ENCODE peak calls at places on chromosomes 3 and 15, in ten cellular contexts. E, T, I, G, O, A, R, S, B and X are unnamed samples.

GRCh38 chr3:44021646-44022594 is 219.8 kb upstream of the TOPAZ1 start:
- DNase-seq in B (no peak), O (no peak), T (no peak), G (no peak), I (no peak), E (no peak), A (no peak), S (no peak), R (no peak), X (no peak)

GRCh38 chr3:4271834-4272233 is 31.3 kb upstream of the SETMAR start:
- DNase-seq in T (peak), B (no peak), G (no peak), I (no peak), R (peak), E (no peak), O (no peak), A (no peak), S (no peak), X (peak)

GRCh38 chr3:47225310-47225906 is 57.2 kb downstream of the KIF9 start:
- DNase-seq in O (no peak), G (no peak), S (no peak), B (no peak), E (no peak), I (no peak), T (peak), R (peak), A (no peak), X (no peak)

GRCh38 chr15:78105541-78106241 is 13.3 kb downstream of the SH2D7 start:
- DNase-seq in T (peak), A (peak), B (no peak), O (no peak), E (no peak), S (peak), I (no peak), G (peak), R (peak), X (no peak)

GRCh38 chr15:80507638-80508316 is 103.6 kb downstream of the ARNT2 start:
- DNase-seq in S (no peak), A (no peak), B (no peak), I (no peak), G (no peak), R (no peak), O (no peak), E (no peak), T (peak), X (no peak)

GRCh38 chr3:16378920-16379319 is 113.9 kb downstream of the OXNAD1 start:
- DNase-seq in T (peak), O (no peak), A (no peak), E (no peak), G (no peak), R (no peak), B (no peak), S (no peak), I (no peak), X (peak)

GRCh38 chr15:40737048-40737447 is 18.0 kb downstream of the RMDN3 start:
- DNase-seq in B (no peak), O (no peak), R (no peak), A (no peak), G (no peak), T (peak), I (no peak), S (no peak), E (no peak), X (no peak)

GRCh38 chr15:40956543-40956982 is 3.3 kb downstream of the CHAC1 start:
- DNase-seq in A (peak), O (no peak), B (no peak), S (no peak), E (no peak), I (no peak), T (no peak), G (no peak), R (no peak), X (no peak)

GRCh38 chr15:85289677-85290365 is 90.6 kb upstream of the AKAP13 start:
- DNase-seq in O (peak), A (no peak), R (peak), E (no peak), G (peak), T (peak), B (peak), S (peak), I (no peak), X (peak)

GRCh38 chr3:4505688-4506558 is 12.8 kb downstream of the ITPR1 start:
- DNase-seq in S (no peak), R (no peak), B (no peak), I (no peak), G (no peak), E (no peak), O (no peak), A (no peak), T (no peak), X (no peak)

GRCh38 chr3:192855434-192855833 is 62.2 kb downstream of the MB21D2 start:
- DNase-seq in O (no peak), R (no peak), S (no peak), A (no peak), B (no peak), I (no peak), T (no peak), E (no peak), G (no peak), X (no peak)

GRCh38 chr15:63402498-63403253 is 21.0 kb upstream of the CA12 start:
- DNase-seq in S (no peak), A (no peak), G (no peak), I (no peak), R (peak), B (no peak), E (no peak), O (no peak), T (peak), X (peak)

GRCh38 chr15:33282226-33283020 is 28.3 kb upstream of the RYR3 start:
- DNase-seq in O (no peak), T (no peak), G (no peak), E (no peak), S (no peak), B (no peak), R (no peak), I (no peak), A (no peak), X (no peak)

GRCh38 chr3:1578105-1578833 is 485.4 kb downstream of the CNTN6 start:
- DNase-seq in E (no peak), B (no peak), A (no peak), O (no peak), G (no peak), R (no peak), T (no peak), I (no peak), S (no peak), X (no peak)

GRCh38 chr3:175270199-175270837 is 411.2 kb downstream of the NAALADL2 start:
- DNase-seq in O (no peak), A (no peak), I (no peak), G (no peak), S (no peak), R (no peak), B (no peak), T (peak), E (no peak), X (no peak)

GRCh38 chr3:109224333-109224732 is 87.8 kb downstream of the C3orf85 start:
- DNase-seq in A (no peak), B (no peak), E (no peak), T (no peak), O (no peak), G (peak), S (peak), R (peak), I (no peak), X (no peak)

GRCh38 chr3:27568393-27568792 is 84.2 kb upstream of the SLC4A7 start:
- DNase-seq in T (peak), B (no peak), I (peak), G (peak), O (peak), R (no peak), S (peak), E (no peak), A (no peak), X (peak)

GRCh38 chr3:14152233-14152962 is 26.0 kb downstream of the XPC start:
- DNase-seq in B (peak), S (no peak), I (no peak), E (no peak), G (no peak), A (no peak), T (no peak), O (no peak), R (peak), X (no peak)

GRCh38 chr3:14151471-14152083 is 26.7 kb downstream of the TMEM43 start:
- DNase-seq in B (peak), S (no peak), G (no peak), O (no peak), R (no peak), E (no peak), T (no peak), I (no peak), A (no peak), X (no peak)

GRCh38 chr3:14148041-14148985 is 23.5 kb downstream of the TMEM43 start:
- DNase-seq in B (peak), I (no peak), O (peak), R (no peak), E (no peak), A (no peak), G (no peak), S (peak), T (no peak), X (no peak)

GRCh38 chr3:14150491-14151230 is 25.8 kb downstream of the TMEM43 start:
- DNase-seq in E (no peak), T (peak), A (no peak), B (peak), O (no peak), R (no peak), I (no peak), S (no peak), G (no peak), X (no peak)

DNA sequence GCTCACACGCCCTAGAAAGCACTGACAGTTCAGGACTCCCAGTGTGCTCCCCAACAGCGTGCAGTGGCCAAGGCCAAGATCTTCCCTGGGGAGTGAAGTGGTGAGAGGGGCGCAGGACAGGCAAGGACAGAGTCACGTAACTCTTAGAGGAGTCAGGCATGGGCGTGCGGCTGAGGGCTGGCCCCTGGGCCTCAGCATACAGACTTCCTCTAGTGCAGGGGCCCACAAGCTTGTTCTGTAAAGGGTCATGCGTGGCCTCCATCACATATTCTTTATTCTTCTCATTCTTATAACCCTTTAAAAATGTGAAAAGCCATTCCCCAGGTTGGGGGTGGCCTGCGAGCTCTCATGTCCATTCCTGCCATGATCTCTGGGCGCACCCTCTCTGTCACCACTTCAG is 25.2 kb downstream of the TMEM43 start:
- DNase-seq in B (peak), O (no peak), G (no peak), T (no peak), I (no peak), R (no peak), E (no peak), S (no peak), A (no peak), X (no peak)
- TF ChIP-seq POLR2A in B (no peak), O (no peak), G (no peak), T (no peak), I (no peak), R (no peak), E (no peak), S (no peak), A (no peak), X (no peak)

GRCh38 chr3:152834354-152835310 is at the start of gene P2RY1:
- DNase-seq in E (no peak), G (peak), I (peak), S (peak), T (peak), A (peak), O (peak), R (peak), B (peak), X (no peak)
- TF ChIP-seq POLR2A in E (peak), G (no peak), I (no peak), S (peak), T (no peak), A (no peak), O (peak), R (peak), B (no peak), X (peak)

GRCh38 chr15:41972341-41973237 is at the start of gene EHD4:
- DNase-seq in G (peak), I (peak), O (peak), S (peak), E (peak), B (peak), T (peak), R (peak), A (peak), X (peak)
- TF ChIP-seq POLR2A in G (peak), I (peak), O (peak), S (peak), E (peak), B (no peak), T (peak), R (peak), A (peak), X (peak)

DNA sequence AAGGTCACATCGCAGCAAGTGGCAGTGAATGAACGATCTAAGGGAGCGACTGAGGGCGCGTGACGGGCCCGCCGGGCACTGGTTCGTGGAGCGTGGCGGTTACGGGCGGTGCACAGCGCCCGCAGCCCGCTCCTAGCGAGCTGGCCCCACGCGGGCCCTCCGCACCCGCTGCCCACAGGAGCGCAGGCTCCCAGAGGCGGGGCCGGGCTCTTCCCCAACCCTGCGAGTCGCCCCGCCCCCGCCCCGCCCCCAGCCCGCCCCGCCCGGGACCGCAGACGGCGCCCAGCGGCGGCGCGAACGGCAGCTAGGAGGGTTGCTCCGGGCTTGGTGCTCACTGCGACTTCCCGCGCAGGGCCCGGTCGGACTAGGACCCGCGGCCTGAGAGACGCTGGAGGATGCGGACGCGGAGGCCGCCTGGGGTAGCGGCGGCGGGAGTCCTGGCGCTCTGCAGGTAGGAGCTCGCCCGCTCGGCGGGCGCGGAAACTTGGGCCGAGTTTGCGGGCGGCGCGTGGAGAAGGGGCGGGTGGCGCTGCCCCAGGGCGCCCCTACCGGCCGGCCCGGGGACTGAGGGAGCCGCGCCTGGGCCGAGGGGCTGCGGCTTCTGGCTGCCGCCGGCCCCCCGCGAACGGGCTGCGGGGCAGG is at the start of gene C15orf39:
- DNase-seq in G (peak), S (peak), B (no peak), R (peak), E (peak), T (peak), O (peak), A (peak), I (peak), X (peak)
- TF ChIP-seq POLR2A in G (peak), S (peak), B (peak), R (peak), E (peak), T (peak), O (peak), A (peak), I (peak), X (peak)

GRCh38 chr15:44569316-44569715 is 32.4 kb downstream of the EIF3J start:
- DNase-seq in B (no peak), O (no peak), R (no peak), G (no peak), I (no peak), A (no peak), T (no peak), S (no peak), E (no peak), X (no peak)

GRCh38 chr15:44566176-44566575 is 29.2 kb downstream of the EIF3J start:
- DNase-seq in A (no peak), E (no peak), R (no peak), O (no peak), I (no peak), B (no peak), S (no peak), T (no peak), G (no peak), X (no peak)

GRCh38 chr15:44568338-44568737 is 31.4 kb downstream of the EIF3J start:
- DNase-seq in E (no peak), T (no peak), I (no peak), B (no peak), R (no peak), G (no peak), S (no peak), A (no peak), O (no peak), X (no peak)

DNA sequence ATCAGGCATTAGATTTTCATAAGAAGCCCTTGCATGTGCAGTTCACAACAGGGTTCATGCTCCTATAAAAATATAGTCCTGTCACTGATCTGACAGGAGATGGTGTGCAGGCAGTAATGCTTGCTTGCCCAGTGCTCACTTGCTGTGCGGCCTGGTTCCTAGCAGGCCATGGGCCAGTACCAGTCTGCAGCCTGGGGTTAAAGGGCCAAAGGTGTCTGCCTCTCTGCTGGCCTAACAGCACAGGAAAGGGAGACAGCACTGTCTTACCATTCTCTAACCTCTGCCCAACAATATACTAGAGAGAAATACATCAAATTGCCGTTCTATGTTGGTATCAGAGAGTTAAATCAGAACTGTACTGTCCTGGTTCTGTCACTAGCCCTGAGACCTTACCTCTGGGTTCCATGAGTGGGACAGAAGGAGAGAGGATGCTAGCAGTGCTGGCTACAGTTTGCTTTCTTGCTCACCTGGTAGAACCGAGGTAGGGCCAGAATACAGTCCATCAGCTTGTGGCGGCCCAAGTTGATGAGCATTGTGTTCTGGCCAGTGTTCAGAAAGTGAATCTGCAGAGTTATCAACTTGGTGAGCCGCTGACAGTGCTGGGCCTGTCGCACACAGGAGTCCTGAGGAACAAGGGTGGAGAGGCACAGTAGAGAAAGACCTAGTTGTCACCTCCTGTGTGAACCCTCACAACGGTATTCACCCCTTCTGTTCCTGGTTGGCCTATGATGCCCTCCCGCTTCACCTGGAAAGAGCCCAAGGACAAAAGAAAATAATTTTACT is 28.6 kb downstream of the EIF3J start:
- DNase-seq in R (no peak), A (no peak), B (no peak), O (no peak), T (no peak), E (no peak), G (no peak), S (no peak), I (no peak), X (no peak)
- TF ChIP-seq POLR2A in R (peak), A (no peak), B (no peak), O (no peak), T (no peak), E (no peak), G (no peak), S (no peak), I (no peak), X (no peak)

GRCh38 chr3:113746955-113747718 is at the start of gene ATP6V1A:
- DNase-seq in S (peak), G (peak), R (peak), A (peak), E (peak), I (no peak), O (peak), B (peak), T (no peak), X (peak)
- TF ChIP-seq POLR2A in S (peak), G (peak), R (peak), A (no peak), E (peak), I (no peak), O (no peak), B (no peak), T (no peak), X (peak)

GRCh38 chr15:90901799-90902655 is 1.1 kb upstream of the MAN2A2 start:
- DNase-seq in R (peak), I (peak), S (peak), B (no peak), G (peak), E (peak), A (peak), T (peak), O (peak), X (peak)
- TF ChIP-seq POLR2A in R (peak), I (peak), S (peak), B (no peak), G (peak), E (peak), A (no peak), T (no peak), O (no peak), X (peak)

DNA sequence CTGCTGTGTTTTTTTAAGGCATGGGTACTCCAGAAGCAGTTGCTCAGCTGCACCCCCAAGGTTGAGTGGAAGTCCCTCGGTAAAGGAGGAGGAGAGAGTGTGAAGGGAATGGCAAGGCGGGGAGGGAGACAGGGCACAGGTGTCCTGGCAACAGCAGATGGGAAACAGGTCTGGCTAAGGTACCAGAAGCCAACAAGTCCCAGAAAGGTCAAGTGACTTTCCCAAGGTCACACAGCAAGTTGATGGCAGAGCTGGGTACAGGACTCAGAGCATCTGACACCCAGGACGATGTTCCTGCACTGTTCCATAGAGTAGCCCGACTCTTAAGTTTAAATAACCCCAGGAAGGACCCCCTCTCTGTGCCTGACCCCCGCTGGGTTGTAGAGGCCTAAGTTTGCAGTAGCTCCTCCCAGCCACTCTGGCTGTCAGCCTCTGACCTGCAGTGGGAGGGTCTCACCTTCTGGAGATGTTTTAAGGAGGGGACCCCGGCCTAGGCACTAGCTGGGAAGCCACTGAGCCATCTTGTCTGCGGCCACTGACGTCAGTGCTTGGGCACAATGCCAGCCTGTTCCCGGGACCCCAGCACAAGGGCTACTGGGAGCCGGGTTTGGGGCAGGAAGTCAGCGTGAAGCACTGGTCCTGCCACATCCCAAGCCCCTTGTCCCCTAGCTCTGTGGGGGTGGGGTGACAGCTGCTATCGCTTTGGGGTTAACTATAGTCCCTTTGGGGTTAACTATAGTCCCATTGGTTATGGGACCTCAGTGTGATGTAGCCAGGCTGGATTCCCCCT is 10.5 kb downstream of the CSK start:
- DNase-seq in R (no peak), T (no peak), S (no peak), G (no peak), E (peak), A (no peak), B (no peak), O (no peak), I (no peak), X (no peak)
- TF ChIP-seq POLR2A in R (no peak), T (no peak), S (no peak), G (no peak), E (no peak), A (no peak), B (no peak), O (no peak), I (no peak), X (no peak)